ENCODE peak calls at places on chromosomes 3 and 15, in five cellular contexts. One of them, this sample, is unnamed.
A peak's percentile ranks its signal among the peaks of the same experiment; 100 is the strongest.

GRCh38 chr3:148464246-148464645 is 233.5 kb upstream of the AGTR1 start:
- DNase-seq in pancreas: no peak
- DNase-seq in mammary epithelial cell: no peak
- DNase-seq in ovary: no peak
- DNase-seq in K562: no peak
- DNase-seq in this sample: peak; percentile 14

GRCh38 chr3:127053026-127053425 is 70.1 kb downstream of the PLXNA1 start:
- DNase-seq in mammary epithelial cell: no peak
- DNase-seq in pancreas: peak; percentile 27
- DNase-seq in ovary: no peak
- DNase-seq in K562: no peak
- DNase-seq in this sample: no peak

GRCh38 chr15:36596915-36597314 is 17.5 kb downstream of the CDIN1 start:
- DNase-seq in ovary: no peak
- DNase-seq in K562: no peak
- DNase-seq in mammary epithelial cell: no peak
- DNase-seq in pancreas: no peak
- DNase-seq in this sample: no peak

GRCh38 chr3:37935756-37936666 is 54.6 kb upstream of the VILL start:
- DNase-seq in pancreas: no peak
- DNase-seq in ovary: no peak
- DNase-seq in K562: no peak
- DNase-seq in mammary epithelial cell: peak; percentile 79
- DNase-seq in this sample: peak; percentile 99

GRCh38 chr3:122918576-122919290 is 108.8 kb downstream of the SEMA5B start:
- DNase-seq in pancreas: no peak
- DNase-seq in K562: no peak
- DNase-seq in mammary epithelial cell: no peak
- DNase-seq in ovary: no peak
- DNase-seq in this sample: peak; percentile 35

GRCh38 chr15:72532991-72533601 is 59.0 kb downstream of the ARIH1 start:
- DNase-seq in mammary epithelial cell: no peak
- DNase-seq in pancreas: no peak
- DNase-seq in K562: no peak
- DNase-seq in ovary: no peak
- DNase-seq in this sample: no peak

GRCh38 chr3:48215466-48215865 is 7.8 kb upstream of the CAMP start:
- DNase-seq in K562: no peak
- DNase-seq in ovary: peak; percentile 60
- DNase-seq in pancreas: no peak
- DNase-seq in mammary epithelial cell: no peak
- DNase-seq in this sample: peak; percentile 77

GRCh38 chr3:188595890-188596376 is 442.0 kb downstream of the LPP start:
- DNase-seq in mammary epithelial cell: peak; percentile 75
- DNase-seq in ovary: no peak
- DNase-seq in pancreas: no peak
- DNase-seq in K562: no peak
- DNase-seq in this sample: peak; percentile 67

GRCh38 chr15:37135225-37135624 is 34.9 kb upstream of the MEIS2 start:
- DNase-seq in K562: peak; percentile 16
- DNase-seq in mammary epithelial cell: peak; percentile 9
- DNase-seq in pancreas: no peak
- DNase-seq in ovary: no peak
- DNase-seq in this sample: peak; percentile 58

GRCh38 chr15:66253643-66254363 is at the start of gene MEGF11:
- DNase-seq in K562: peak; percentile 31
- DNase-seq in pancreas: peak; percentile 73
- DNase-seq in ovary: peak; percentile 16
- DNase-seq in mammary epithelial cell: peak; percentile 28
- DNase-seq in this sample: peak; percentile 57

GRCh38 chr3:78268716-78269668 is 1229.1 kb downstream of the ROBO2 start:
- DNase-seq in mammary epithelial cell: no peak
- DNase-seq in ovary: no peak
- DNase-seq in K562: no peak
- DNase-seq in pancreas: no peak
- DNase-seq in this sample: no peak

GRCh38 chr3:62027231-62027630 is 346.1 kb downstream of the FEZF2 start:
- DNase-seq in K562: no peak
- DNase-seq in ovary: no peak
- DNase-seq in mammary epithelial cell: no peak
- DNase-seq in pancreas: no peak
- DNase-seq in this sample: no peak

GRCh38 chr3:69011331-69011730 is 2.2 kb downstream of the EOGT start:
- DNase-seq in ovary: no peak
- DNase-seq in pancreas: no peak
- DNase-seq in K562: no peak
- DNase-seq in mammary epithelial cell: peak; percentile 31
- DNase-seq in this sample: no peak

GRCh38 chr3:116413319-116413718 is 32.0 kb downstream of the LSAMP start:
- DNase-seq in K562: no peak
- DNase-seq in mammary epithelial cell: no peak
- DNase-seq in ovary: no peak
- DNase-seq in pancreas: no peak
- DNase-seq in this sample: no peak

GRCh38 chr3:66797916-66798560 is 200.1 kb upstream of the KBTBD8 start:
- DNase-seq in pancreas: no peak
- DNase-seq in K562: no peak
- DNase-seq in mammary epithelial cell: no peak
- DNase-seq in ovary: peak; percentile 10
- DNase-seq in this sample: peak; percentile 23

GRCh38 chr3:7650466-7650865 is 789.6 kb downstream of the GRM7 start:
- DNase-seq in ovary: no peak
- DNase-seq in K562: no peak
- DNase-seq in mammary epithelial cell: no peak
- DNase-seq in pancreas: no peak
- DNase-seq in this sample: no peak

GRCh38 chr15:88950600-88951160 is 37.5 kb upstream of the MFGE8 start:
- DNase-seq in pancreas: no peak
- DNase-seq in K562: no peak
- DNase-seq in ovary: no peak
- DNase-seq in mammary epithelial cell: no peak
- DNase-seq in this sample: no peak

GRCh38 chr3:132629928-132630327 is 29.7 kb downstream of the ACAD11 start:
- DNase-seq in K562: no peak
- DNase-seq in pancreas: no peak
- DNase-seq in mammary epithelial cell: peak; percentile 74
- DNase-seq in ovary: no peak
- DNase-seq in this sample: peak; percentile 36

GRCh38 chr3:13039286-13039896 is 33.8 kb downstream of the IQSEC1 start:
- DNase-seq in pancreas: no peak
- DNase-seq in K562: no peak
- DNase-seq in mammary epithelial cell: no peak
- DNase-seq in ovary: no peak
- DNase-seq in this sample: no peak

GRCh38 chr3:115876860-115877646 is 253.7 kb downstream of the GAP43 start:
- DNase-seq in mammary epithelial cell: no peak
- DNase-seq in ovary: no peak
- DNase-seq in pancreas: no peak
- DNase-seq in K562: no peak
- DNase-seq in this sample: peak; percentile 29

GRCh38 chr15:39188930-39189329 is 391.9 kb upstream of the THBS1 start:
- DNase-seq in mammary epithelial cell: peak; percentile 94
- DNase-seq in pancreas: no peak
- DNase-seq in K562: no peak
- DNase-seq in ovary: no peak
- DNase-seq in this sample: peak; percentile 81

GRCh38 chr15:53367740-53368139 is 391.7 kb downstream of the WDR72 start:
- DNase-seq in K562: no peak
- DNase-seq in mammary epithelial cell: no peak
- DNase-seq in pancreas: no peak
- DNase-seq in ovary: no peak
- DNase-seq in this sample: no peak

GRCh38 chr15:91752081-91752810 is 101.3 kb upstream of the SLCO3A1 start:
- DNase-seq in ovary: no peak
- DNase-seq in pancreas: no peak
- DNase-seq in K562: no peak
- DNase-seq in mammary epithelial cell: no peak
- DNase-seq in this sample: no peak

DNA sequence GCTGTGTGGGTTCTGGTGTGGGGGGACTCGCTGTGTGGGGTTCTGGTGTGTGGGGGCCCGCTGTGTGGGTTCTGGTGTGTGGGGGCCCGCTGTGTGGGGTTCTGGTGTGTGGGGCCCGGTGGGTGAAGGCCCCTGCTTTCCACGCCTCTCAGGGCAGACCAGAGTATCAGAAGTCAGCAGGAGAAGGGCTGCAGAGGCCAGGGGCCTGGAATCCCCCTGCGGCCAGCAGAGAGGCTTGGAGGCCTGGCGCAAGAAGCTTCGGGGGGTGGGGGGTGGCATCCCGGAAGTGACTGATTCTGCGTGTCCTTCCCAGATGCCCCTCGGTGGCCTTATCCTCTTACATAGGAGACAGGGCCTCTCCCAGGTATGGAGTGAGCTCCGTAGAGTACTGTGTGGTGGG is 37.4 kb downstream of the TNK2 start:
- DNase-seq in ovary: no peak
- DNase-seq in mammary epithelial cell: no peak
- DNase-seq in K562: no peak
- DNase-seq in pancreas: no peak
- DNase-seq in this sample: no peak
- H3K36me3 ChIP-seq in ovary: no peaks in the 10 kb centered on the region
- H3K36me3 ChIP-seq in mammary epithelial cell: peaks cover 11% of the 10 kb centered on the region
- H3K36me3 ChIP-seq in K562: peaks cover 13% of the 10 kb centered on the region
- H3K36me3 ChIP-seq in pancreas: no peaks in the 10 kb centered on the region
- H3K36me3 ChIP-seq in this sample: peaks cover 31% of the 10 kb centered on the region

DNA sequence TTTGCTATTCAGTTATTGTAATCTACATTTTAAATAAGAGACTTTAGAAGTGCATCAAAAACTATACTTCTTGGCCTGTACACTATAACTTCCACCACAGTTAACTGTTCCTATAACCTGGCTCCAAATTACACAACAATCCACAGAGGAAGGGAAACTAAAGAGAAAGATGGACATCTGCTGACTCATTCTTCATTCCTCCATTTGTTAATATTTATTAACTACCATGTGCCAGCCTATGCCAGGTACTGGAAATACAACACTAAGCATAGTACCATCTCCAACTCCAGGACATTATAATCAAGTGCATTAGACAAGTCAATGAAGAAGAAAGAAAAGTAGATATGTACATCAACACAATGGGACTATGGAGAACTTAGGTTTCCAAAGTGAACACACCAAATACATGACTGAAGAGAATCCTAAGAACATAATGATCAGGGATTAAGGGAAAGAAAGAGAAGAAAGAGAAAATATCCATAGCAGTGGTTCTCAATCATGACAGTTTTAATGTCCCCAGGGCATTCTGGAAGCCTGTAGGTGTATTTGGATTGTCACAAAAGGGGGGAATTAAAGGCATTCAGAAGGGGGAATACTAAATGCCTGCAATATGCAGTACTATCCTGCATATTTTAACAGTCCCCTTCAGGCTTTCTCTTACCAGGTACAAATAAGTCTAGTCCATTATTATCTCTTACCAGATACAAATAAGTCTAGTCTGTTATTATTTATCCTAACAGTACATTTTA is 8.9 kb downstream of the ICE2 start:
- DNase-seq in K562: no peak
- DNase-seq in pancreas: no peak
- DNase-seq in ovary: no peak
- DNase-seq in mammary epithelial cell: peak; percentile 31
- DNase-seq in this sample: peak; percentile 31
- H3K36me3 ChIP-seq in K562: peaks cover 83% of the 10 kb centered on the region
- H3K36me3 ChIP-seq in pancreas: no peaks in the 10 kb centered on the region
- H3K36me3 ChIP-seq in ovary: no peaks in the 10 kb centered on the region
- H3K36me3 ChIP-seq in mammary epithelial cell: peaks cover 19% of the 10 kb centered on the region
- H3K36me3 ChIP-seq in this sample: peaks cover 51% of the 10 kb centered on the region

GRCh38 chr3:25747033-25747432 is 36.2 kb downstream of the NGLY1 start:
- DNase-seq in ovary: no peak
- DNase-seq in K562: no peak
- DNase-seq in pancreas: no peak
- DNase-seq in mammary epithelial cell: peak; percentile 65
- DNase-seq in this sample: no peak

GRCh38 chr3:25748189-25748588 is 35.1 kb downstream of the NGLY1 start:
- DNase-seq in K562: no peak
- DNase-seq in mammary epithelial cell: no peak
- DNase-seq in ovary: no peak
- DNase-seq in pancreas: no peak
- DNase-seq in this sample: no peak

GRCh38 chr3:25744477-25744876 is 38.8 kb downstream of the NGLY1 start:
- DNase-seq in K562: no peak
- DNase-seq in mammary epithelial cell: no peak
- DNase-seq in ovary: no peak
- DNase-seq in pancreas: no peak
- DNase-seq in this sample: no peak
- H3K36me3 ChIP-seq in K562: peaks cover 86% of the 10 kb centered on the region
- H3K36me3 ChIP-seq in mammary epithelial cell: peaks cover 6% of the 10 kb centered on the region
- H3K36me3 ChIP-seq in ovary: no peaks in the 10 kb centered on the region
- H3K36me3 ChIP-seq in pancreas: peaks cover 5% of the 10 kb centered on the region
- H3K36me3 ChIP-seq in this sample: peaks cover 14% of the 10 kb centered on the region

DNA sequence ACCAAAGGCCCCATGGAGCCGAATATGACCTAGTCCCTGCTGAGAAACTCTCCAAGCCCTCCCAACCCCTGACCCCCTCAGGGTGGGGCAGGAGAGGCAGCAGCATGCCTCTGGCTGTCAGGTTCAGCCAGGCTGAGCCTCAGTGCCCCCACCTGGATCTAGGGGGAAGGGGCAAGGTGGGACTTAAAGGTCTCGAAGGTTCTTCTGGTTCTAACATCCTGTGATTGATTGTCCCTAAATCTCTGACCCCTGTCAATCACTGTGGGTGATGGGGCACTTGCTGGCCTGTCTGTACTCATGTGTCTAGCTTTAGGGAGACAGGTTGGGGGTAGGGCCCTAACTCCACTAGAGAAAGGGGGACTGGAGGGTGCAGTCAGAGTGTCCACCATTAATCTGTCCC is 13.8 kb downstream of the NBEAL2 start:
- DNase-seq in mammary epithelial cell: no peak
- DNase-seq in K562: no peak
- DNase-seq in ovary: no peak
- DNase-seq in pancreas: no peak
- DNase-seq in this sample: no peak
- H3K36me3 ChIP-seq in mammary epithelial cell: no peaks in the 10 kb centered on the region
- H3K36me3 ChIP-seq in K562: peaks cover 94% of the 10 kb centered on the region
- H3K36me3 ChIP-seq in ovary: no peaks in the 10 kb centered on the region
- H3K36me3 ChIP-seq in pancreas: no peaks in the 10 kb centered on the region
- H3K36me3 ChIP-seq in this sample: no peaks in the 10 kb centered on the region

DNA sequence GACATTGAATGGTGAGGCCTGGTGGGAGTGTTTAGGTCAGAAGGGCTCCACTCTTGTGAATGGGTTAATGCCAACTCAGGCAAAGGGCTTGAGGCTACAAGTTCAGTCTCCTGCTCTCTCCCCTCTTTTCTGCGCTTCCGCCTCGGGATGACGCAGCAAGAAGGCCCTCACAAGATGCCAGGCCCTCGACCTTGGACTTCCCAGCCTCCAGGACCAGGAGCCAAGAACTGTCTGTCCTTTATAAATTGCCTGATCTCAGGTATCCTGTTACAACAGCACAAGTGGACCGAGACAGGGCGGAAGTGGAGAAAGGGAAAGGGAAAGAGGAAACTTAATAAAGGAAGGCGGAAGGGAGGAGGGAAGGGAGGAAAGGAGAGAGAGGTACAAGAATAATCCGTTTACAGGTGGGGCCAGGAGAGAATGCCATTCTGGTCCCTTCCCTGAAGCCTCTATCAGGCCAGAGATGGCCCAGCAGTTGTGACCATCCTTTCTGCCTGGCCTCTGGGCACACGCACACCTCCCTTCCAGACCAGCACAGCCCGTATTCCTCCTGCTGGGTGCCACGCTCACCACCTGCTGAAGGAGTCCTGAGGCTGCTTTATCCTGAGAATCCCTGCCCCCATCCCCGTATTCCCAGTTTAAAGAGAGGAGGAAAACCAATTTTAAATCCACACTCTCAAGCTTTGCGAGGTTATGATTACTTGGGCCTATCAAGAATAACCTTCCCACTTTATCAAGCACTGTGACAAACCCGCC is 64.2 kb downstream of the OXNAD1 start:
- DNase-seq in K562: no peak
- DNase-seq in pancreas: no peak
- DNase-seq in ovary: peak; percentile 75
- DNase-seq in mammary epithelial cell: no peak
- DNase-seq in this sample: no peak
- H3K36me3 ChIP-seq in K562: peaks cover 71% of the 10 kb centered on the region
- H3K36me3 ChIP-seq in pancreas: no peaks in the 10 kb centered on the region
- H3K36me3 ChIP-seq in ovary: no peaks in the 10 kb centered on the region
- H3K36me3 ChIP-seq in mammary epithelial cell: no peaks in the 10 kb centered on the region
- H3K36me3 ChIP-seq in this sample: no peaks in the 10 kb centered on the region